ENCODE peak calls at places on chromosomes 16 and 17, in seven cellular contexts. J is left ventricle myocardium inferior, T is IMR-90, F is HFFc6, P is heart right ventricle, X is adrenal gland, R is AG04450. U is an unnamed sample.

GRCh38 chr17:5019475-5019956 is 15.7 kb downstream of the SLC52A1 start:
- DNase-seq in R (no peak), F (no peak), P (no peak), J (no peak), X (no peak), T (peak; percentile 12), U (no peak)

GRCh38 chr16:79997257-79997656 is 396.7 kb upstream of the MAF start:
- DNase-seq in J (no peak), F (peak; percentile 17), X (no peak), P (no peak), T (peak; percentile 26), R (peak; percentile 2), U (no peak)

GRCh38 chr17:39753514-39754160 is 15.9 kb downstream of the GRB7 start:
- DNase-seq in F (no peak), R (no peak), J (peak; percentile 64), X (peak; percentile 43), T (no peak), P (peak; percentile 42), U (no peak)

GRCh38 chr16:66898207-66898606 is 17.9 kb downstream of the PDP2 start:
- DNase-seq in R (no peak), P (no peak), T (peak; percentile 77), F (peak; percentile 69), X (peak; percentile 92), J (no peak), U (no peak)

GRCh38 chr16:81860867-81861266 is 81.8 kb downstream of the PLCG2 start:
- DNase-seq in F (no peak), R (no peak), P (no peak), X (no peak), J (no peak), T (no peak), U (no peak)

GRCh38 chr16:75401697-75402096 is 31.6 kb downstream of the CFDP1 start:
- DNase-seq in F (no peak), P (no peak), J (no peak), R (no peak), T (no peak), X (no peak), U (no peak)

GRCh38 chr16:887846-888245 is 82.9 kb downstream of the LMF1 start:
- DNase-seq in P (no peak), X (no peak), T (no peak), R (no peak), J (no peak), F (no peak), U (no peak)

GRCh38 chr17:35239823-35240222 is 3.0 kb upstream of the SLFN5 start:
- DNase-seq in J (no peak), R (no peak), T (peak; percentile 21), X (no peak), P (no peak), F (no peak), U (no peak)

GRCh38 chr17:31413871-31414589 is 22.6 kb downstream of the RAB11FIP4 start:
- DNase-seq in X (no peak), R (peak; percentile 39), F (peak; percentile 77), P (no peak), T (peak; percentile 83), J (no peak), U (no peak)

GRCh38 chr16:68283840-68284595 is 19.7 kb downstream of the SLC7A6 start:
- DNase-seq in P (no peak), X (no peak), F (no peak), R (no peak), J (peak; percentile 33), T (no peak), U (no peak)

GRCh38 chr17:49952209-49952911 is 16.6 kb upstream of the DLX4 start:
- DNase-seq in J (peak; percentile 69), R (peak; percentile 11), P (peak; percentile 67), T (peak; percentile 40), F (peak; percentile 51), X (peak; percentile 84), U (peak; percentile 31)

GRCh38 chr16:10683160-10683559 is 11.6 kb downstream of the TEKT5 start:
- DNase-seq in F (no peak), T (no peak), X (no peak), P (no peak), J (no peak), R (no peak), U (no peak)

GRCh38 chr17:43024407-43025289 is at the start of gene RND2:
- DNase-seq in X (peak; percentile 95), J (peak; percentile 83), R (peak; percentile 84), F (peak; percentile 95), P (peak; percentile 91), T (peak; percentile 96), U (no peak)

GRCh38 chr17:78049609-78050008 is 78.9 kb downstream of the TMC6 start:
- DNase-seq in F (no peak), T (no peak), J (no peak), X (no peak), P (no peak), R (no peak), U (no peak)

GRCh38 chr16:85082553-85083050 is 29.7 kb downstream of the CIBAR2 start:
- DNase-seq in X (no peak), R (no peak), F (no peak), J (no peak), T (no peak), P (no peak), U (no peak)

GRCh38 chr16:12907670-12908233 is 6.4 kb downstream of the SHISA9 start:
- DNase-seq in P (no peak), T (no peak), R (no peak), F (peak; percentile 15), X (no peak), J (no peak), U (no peak)

GRCh38 chr17:57987582-57988300 is at the start of gene VEZF1:
- DNase-seq in J (peak; percentile 82), P (peak; percentile 79), X (peak; percentile 68), T (peak; percentile 44), R (no peak), F (peak; percentile 41), U (no peak)

DNA sequence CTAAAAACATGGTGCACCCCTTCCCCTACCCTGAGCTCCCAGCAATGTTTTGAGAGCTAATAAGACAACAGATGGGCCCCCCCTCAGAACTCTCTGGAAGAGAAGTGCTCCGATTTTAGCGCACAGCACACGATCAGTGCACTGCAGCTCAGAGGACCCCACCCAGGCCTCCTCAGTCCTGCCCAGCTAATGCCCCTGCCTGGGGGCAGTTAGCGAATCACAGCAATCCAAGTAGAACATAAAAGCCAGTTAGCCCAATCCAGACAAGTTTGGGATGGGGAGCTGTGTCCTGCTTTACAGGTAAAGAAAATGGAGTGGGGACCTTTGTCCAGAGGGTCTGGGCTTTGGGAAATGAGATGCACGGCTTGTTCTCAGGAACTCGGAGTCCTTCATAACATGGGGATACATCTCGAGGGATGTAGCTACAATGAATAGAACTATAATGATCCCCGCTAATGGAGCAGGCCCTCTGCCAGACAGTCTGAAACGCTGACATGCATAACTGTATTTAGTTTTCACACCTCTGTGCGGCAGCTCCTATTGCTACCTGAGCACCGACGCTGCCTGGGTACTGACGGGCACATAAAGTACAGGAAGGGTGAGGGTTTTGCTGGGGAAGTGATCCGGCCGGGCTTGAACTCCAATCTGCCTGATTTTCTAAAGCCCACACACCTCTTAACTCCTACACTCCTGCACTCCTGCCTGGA is 29.7 kb upstream of the CDC42EP4 start:
- DNase-seq in R (no peak), F (no peak), X (no peak), T (no peak), P (no peak), J (no peak), U (no peak)
- TF ChIP-seq CTCF in R (no peak), F (no peak), X (no peak), T (no peak), P (no peak), J (no peak), U (no peak)

GRCh38 chr16:30934827-30935557 is 11.6 kb downstream of the FBXL19 start:
- DNase-seq in J (no peak), T (peak; percentile 55), X (peak; percentile 74), P (no peak), R (no peak), F (peak; percentile 52), U (no peak)
- TF ChIP-seq CTCF in J (peak; percentile 54), T (peak; percentile 56), X (peak; percentile 74), P (no peak), R (peak; percentile 51), F (peak; percentile 79), U (peak; percentile 29)

DNA sequence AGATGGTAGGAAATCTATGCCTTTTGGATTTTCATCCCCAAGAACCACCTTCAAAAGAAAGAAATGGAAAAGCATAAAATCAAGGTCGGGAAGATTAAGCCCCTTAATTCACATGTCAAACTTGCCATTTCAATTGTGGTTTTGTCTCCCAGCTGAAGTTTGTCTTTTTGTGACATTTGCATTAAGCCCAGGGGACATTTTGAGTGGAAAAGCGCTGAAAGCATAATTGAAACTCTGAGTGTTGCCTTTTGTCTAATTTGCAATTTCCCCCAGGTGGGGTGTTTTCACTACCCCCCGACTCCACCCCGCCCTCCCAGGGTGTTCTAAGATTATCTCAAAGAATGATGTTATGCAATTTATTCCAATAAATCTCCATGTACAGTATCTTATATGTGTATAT is 396.2 kb downstream of the CDH13 start:
- DNase-seq in X (no peak), F (no peak), R (no peak), T (no peak), P (no peak), J (no peak), U (no peak)
- TF ChIP-seq CTCF in X (no peak), F (no peak), R (no peak), T (no peak), P (no peak), J (no peak), U (no peak)

GRCh38 chr17:67390646-67391480 is 13.8 kb downstream of the PITPNC1 start:
- DNase-seq in J (no peak), R (peak; percentile 65), F (peak; percentile 93), X (peak; percentile 64), T (peak; percentile 99), P (peak; percentile 60), U (no peak)
- TF ChIP-seq CTCF in J (no peak), R (no peak), F (peak; percentile 25), X (no peak), T (no peak), P (no peak), U (no peak)

GRCh38 chr17:51640108-51640622 is 379.8 kb downstream of the UTP18 start:
- DNase-seq in R (no peak), T (no peak), J (no peak), F (no peak), X (no peak), P (no peak), U (peak; percentile 17)
- TF ChIP-seq CTCF in R (no peak), T (no peak), J (peak; percentile 42), F (no peak), X (no peak), P (no peak), U (peak; percentile 50)

U was measured in LNCaP clone FGC.